ENCODE peak calls at places on chromosomes 11 and 22, in five cellular contexts. V is ureter; G is CD8-positive, alpha-beta memory T cell; S is HEK293T; J is aorta. K is an unnamed sample.

GRCh38 chr22:23061471-23062280 is 8.6 kb upstream of the GNAZ start:
- DNase-seq in V (peak; percentile 37), J (peak; percentile 43), S (no peak), G (no peak), K (no peak)

GRCh38 chr11:73838443-73839122 is 38.1 kb downstream of the COA4 start:
- DNase-seq in S (no peak), G (no peak), V (no peak), J (no peak), K (peak; percentile 17)

GRCh38 chr11:75351541-75352416 is at the start of gene ARRB1:
- DNase-seq in S (peak; percentile 68), V (no peak), G (peak; percentile 68), J (peak; percentile 89), K (no peak)

GRCh38 chr22:32801436-32802290 is at the start of gene TIMP3:
- DNase-seq in G (no peak), S (peak; percentile 84), V (peak; percentile 88), J (peak; percentile 96), K (no peak)

GRCh38 chr11:4960877-4961276 is 5.4 kb upstream of the OR51A2 start:
- DNase-seq in J (no peak), V (no peak), S (no peak), G (no peak), K (no peak)

GRCh38 chr22:39437836-39438704 is 18.7 kb upstream of the MGAT3 start:
- DNase-seq in J (no peak), S (no peak), G (no peak), V (no peak), K (no peak)

GRCh38 chr11:100863080-100863581 is 176.0 kb downstream of the ARHGAP42 start:
- DNase-seq in G (no peak), J (no peak), S (no peak), V (no peak), K (no peak)

GRCh38 chr22:33757041-33757440 is 163.2 kb downstream of the LARGE1 start:
- DNase-seq in S (no peak), J (no peak), V (no peak), G (no peak), K (no peak)

GRCh38 chr11:45857834-45858492 is 10.7 kb downstream of the CRY2 start:
- DNase-seq in S (no peak), V (no peak), G (no peak), J (no peak), K (no peak)

GRCh38 chr22:45067731-45068130 is 57.9 kb upstream of the PHF21B start:
- DNase-seq in J (no peak), G (no peak), V (no peak), S (no peak), K (no peak)

GRCh38 chr22:24695958-24696511 is 78.5 kb downstream of the PIWIL3 start:
- DNase-seq in V (no peak), J (no peak), S (no peak), G (no peak), K (no peak)

GRCh38 chr11:69402251-69402892 is 79.1 kb upstream of the LINC01488 start:
- DNase-seq in S (no peak), G (no peak), V (no peak), J (no peak), K (no peak)

GRCh38 chr22:17472886-17473285 is 90.4 kb upstream of the SLC25A18 start:
- DNase-seq in J (no peak), S (no peak), V (no peak), G (no peak), K (no peak)

GRCh38 chr22:39800790-39801540 is 92.6 kb downstream of the ENTHD1 start:
- DNase-seq in S (no peak), G (no peak), V (no peak), J (no peak), K (no peak)

GRCh38 chr22:44664149-44664548 is 37.9 kb upstream of the PRR5 start:
- DNase-seq in V (no peak), J (peak; percentile 78), S (no peak), G (peak; percentile 62), K (no peak)

GRCh38 chr22:42881982-42882656 is 25.0 kb upstream of the ARFGAP3 start:
- DNase-seq in G (no peak), S (no peak), V (no peak), J (no peak), K (no peak)

GRCh38 chr11:115695677-115696451 is 191.6 kb upstream of the CADM1 start:
- DNase-seq in V (no peak), J (no peak), S (no peak), G (no peak), K (no peak)

GRCh38 chr11:64764753-64765152 is 5.0 kb upstream of the PYGM start:
- DNase-seq in S (no peak), J (no peak), G (no peak), V (no peak), K (no peak)

GRCh38 chr22:50192825-50193204 is 7.1 kb downstream of the TRABD start:
- DNase-seq in G (peak; percentile 46), V (no peak), J (no peak), S (no peak), K (no peak)

GRCh38 chr22:49263101-49263500 is 564.6 kb downstream of the BRD1 start:
- DNase-seq in J (peak; percentile 43), S (no peak), G (no peak), V (peak; percentile 1), K (no peak)

GRCh38 chr22:50061141-50061823 is 3.2 kb upstream of the TTLL8 start:
- DNase-seq in S (no peak), V (no peak), J (no peak), G (no peak), K (no peak)

GRCh38 chr11:114116800-114117199 is 57.3 kb downstream of the ZBTB16 start:
- DNase-seq in S (no peak), G (no peak), V (no peak), J (no peak), K (no peak)

GRCh38 chr11:123616505-123617198 is 37.8 kb downstream of the SCN3B start:
- DNase-seq in S (no peak), G (no peak), J (no peak), V (peak; percentile 58), K (no peak)

GRCh38 chr11:36002196-36002595 is 58.3 kb downstream of the LDLRAD3 start:
- DNase-seq in J (no peak), S (no peak), V (no peak), G (no peak), K (no peak)

GRCh38 chr11:1749020-1749758 is 1.2 kb downstream of the IFITM10 start:
- DNase-seq in J (peak; percentile 87), V (peak; percentile 52), S (no peak), G (no peak), K (no peak)

GRCh38 chr11:75767228-75767572 is 1.4 kb upstream of the DGAT2 start:
- DNase-seq in G (no peak), S (no peak), J (no peak), V (no peak), K (no peak)

GRCh38 chr11:128725630-128726461 is 32.0 kb downstream of the FLI1 start:
- DNase-seq in J (no peak), S (no peak), V (no peak), G (peak; percentile 87), K (no peak)

GRCh38 chr11:116913000-116913399 is 75.6 kb upstream of the APOA1 start:
- DNase-seq in S (no peak), G (no peak), V (no peak), J (no peak), K (no peak)

GRCh38 chr11:117230286-117230961 is 1.4 kb downstream of the PCSK7 start:
- DNase-seq in G (peak; percentile 68), V (no peak), S (no peak), J (peak; percentile 51), K (no peak)

GRCh38 chr11:100890779-100891178 is 203.7 kb downstream of the ARHGAP42 start:
- DNase-seq in V (no peak), J (no peak), G (no peak), S (no peak), K (no peak)

GRCh38 chr11:117232911-117233409 is 489 bp downstream of the RNF214 start:
- DNase-seq in V (no peak), S (peak; percentile 48), G (no peak), J (no peak), K (no peak)

GRCh38 chr11:13311570-13311969 is 34.0 kb downstream of the BMAL1 start:
- DNase-seq in V (peak; percentile 83), J (no peak), S (no peak), G (no peak), K (no peak)

GRCh38 chr11:31442086-31442485 is 67.3 kb downstream of the IMMP1L start:
- DNase-seq in V (no peak), S (no peak), J (no peak), G (no peak), K (no peak)

GRCh38 chr22:50085211-50085999 is at the start of gene MLC1:
- DNase-seq in S (peak; percentile 28), J (peak; percentile 73), G (peak; percentile 6), V (no peak), K (no peak)

GRCh38 chr11:36793542-36793926 is 195.5 kb upstream of the RAG2 start:
- DNase-seq in G (no peak), J (no peak), V (no peak), S (peak; percentile 7), K (no peak)

K was measured in iPS DF 19.7.